ENCODE peak calls at places on chromosome 22, in ten cellular contexts. M is AG09319; A is stimulated activated CD4-positive, alpha-beta T cell treated with anti-CD3 and anti-CD28 coated beads, Interleukin-15, amount 100 ng/mL, for 48 hours; J is HS-5; B is ELR; L is K562; F is GM03348; T is NCI-H2171 treated with DMSO at 0.1 percent for 48 hours; R is D341Med; K is GM12891. X is an unnamed sample.

GRCh38 chr22:27811778-27812177 is 10.2 kb upstream of the MN1 start:
- DNase-seq in K (no peak), L (no peak), T (no peak), J (no peak), A (no peak), F (no peak), B (no peak), R (no peak), M (no peak), X (no peak)

GRCh38 chr22:49703391-49703926 is 124.2 kb downstream of the BRD1 start:
- DNase-seq in T (no peak), B (no peak), J (no peak), L (no peak), M (no peak), A (no peak), K (no peak), F (no peak), R (peak; percentile 18), X (no peak)

GRCh38 chr22:36192601-36193000 is 9.0 kb downstream of the APOL4 start:
- DNase-seq in R (no peak), F (no peak), K (no peak), T (no peak), M (no peak), J (no peak), L (no peak), A (no peak), B (no peak), X (no peak)

GRCh38 chr22:28254396-28254795 is 335.3 kb upstream of the PITPNB start:
- DNase-seq in R (no peak), L (no peak), F (no peak), T (no peak), B (no peak), K (no peak), J (no peak), A (no peak), M (no peak), X (no peak)

GRCh38 chr22:50340157-50340879 is 2.8 kb upstream of the PPP6R2 start:
- DNase-seq in R (no peak), F (no peak), B (peak; percentile 50), T (peak; percentile 35), L (peak; percentile 7), M (no peak), J (no peak), A (no peak), K (no peak), X (no peak)

GRCh38 chr22:43777204-43777671 is 34.9 kb downstream of the EFCAB6 start:
- DNase-seq in M (peak; percentile 48), R (no peak), K (no peak), J (no peak), B (peak; percentile 37), L (no peak), T (no peak), A (no peak), F (peak; percentile 76), X (no peak)

GRCh38 chr22:41603873-41604332 is 14.3 kb upstream of the PMM1 start:
- DNase-seq in B (no peak), J (no peak), R (no peak), M (no peak), K (peak; percentile 54), A (peak; percentile 68), F (no peak), T (no peak), L (peak; percentile 52), X (no peak)

GRCh38 chr22:46202897-46203589 is 47.0 kb downstream of the CDPF1 start:
- DNase-seq in L (no peak), A (no peak), T (no peak), J (no peak), F (no peak), M (no peak), B (no peak), K (no peak), R (no peak), X (no peak)

GRCh38 chr22:36383110-36383581 is 4.6 kb downstream of the MYH9 start:
- DNase-seq in R (no peak), L (no peak), F (peak; percentile 57), K (peak; percentile 55), M (no peak), B (peak; percentile 95), J (no peak), T (no peak), A (no peak), X (no peak)

GRCh38 chr22:46262449-46263207 is 515 bp downstream of the PKDREJ start:
- DNase-seq in B (no peak), F (peak; percentile 43), A (no peak), J (no peak), L (no peak), R (no peak), T (no peak), K (no peak), M (no peak), X (no peak)

GRCh38 chr22:50473855-50474671 is 772 bp downstream of the SBF1 start:
- DNase-seq in A (no peak), R (peak; percentile 74), T (no peak), L (peak; percentile 53), F (peak; percentile 85), M (no peak), K (no peak), J (no peak), B (peak; percentile 61), X (no peak)

GRCh38 chr22:31093956-31094622 is 13.0 kb downstream of the SMTN start:
- DNase-seq in B (no peak), L (no peak), J (no peak), T (peak; percentile 12), K (peak; percentile 16), F (no peak), R (no peak), M (no peak), A (no peak), X (no peak)

GRCh38 chr22:23925020-23925606 is 30.9 kb downstream of the MIF start:
- DNase-seq in M (no peak), T (no peak), B (no peak), L (peak; percentile 0), J (no peak), F (no peak), K (no peak), A (no peak), R (no peak), X (no peak)

GRCh38 chr22:37244114-37244921 is at the start of gene RAC2:
- DNase-seq in T (peak; percentile 53), M (no peak), K (peak; percentile 70), J (no peak), L (peak; percentile 84), F (peak; percentile 80), B (peak; percentile 84), A (peak; percentile 86), R (no peak), X (no peak)

GRCh38 chr22:29130490-29130889 is 57.7 kb downstream of the KREMEN1 start:
- DNase-seq in A (no peak), B (no peak), K (no peak), J (no peak), F (no peak), T (no peak), M (no peak), R (no peak), L (no peak), X (no peak)